ENCODE peak calls at places on chromosomes 13 and 19, in ten cellular contexts. A, M, V, E, O, I, U, C, D and J are unnamed samples.

GRCh38 chr19:2201473-2202148 is 34.5 kb downstream of the PLEKHJ1 start:
- DNase-seq in I (no peak), E (no peak), U (no peak), A (no peak), M (no peak), C (no peak), V (no peak), O (no peak), D (no peak), J (no peak)

GRCh38 chr19:52941941-52942370 is 18.7 kb upstream of the ZNF888 start:
- DNase-seq in E (peak), O (peak), V (peak), D (peak), U (peak), M (peak), C (peak), A (no peak), I (peak), J (no peak)

GRCh38 chr13:46050771-46051170 is 1.8 kb downstream of the ZC3H13 start:
- DNase-seq in I (no peak), M (no peak), E (no peak), D (no peak), V (no peak), C (no peak), O (no peak), U (no peak), A (no peak), J (no peak)

GRCh38 chr13:30331331-30331771 is 24.0 kb upstream of the KATNAL1 start:
- DNase-seq in M (peak), U (no peak), I (no peak), E (no peak), C (no peak), O (no peak), V (no peak), D (no peak), A (no peak), J (no peak)

GRCh38 chr19:55494172-55494761 is 6.0 kb downstream of the SSC5D start:
- DNase-seq in M (peak), I (no peak), O (peak), U (no peak), E (no peak), V (no peak), D (peak), C (no peak), A (no peak), J (no peak)

GRCh38 chr13:113852536-113853517 is 11.0 kb downstream of the GAS6 start:
- DNase-seq in I (no peak), D (peak), U (peak), A (no peak), O (no peak), M (no peak), E (no peak), V (no peak), C (no peak), J (peak)

GRCh38 chr13:36313047-36313969 is 15.7 kb upstream of the CCDC169 start:
- DNase-seq in O (no peak), U (no peak), C (no peak), E (no peak), V (no peak), A (no peak), D (no peak), M (no peak), I (no peak), J (no peak)

GRCh38 chr19:4748185-4748584 is 24.5 kb upstream of the DPP9 start:
- DNase-seq in C (no peak), A (no peak), V (no peak), I (no peak), D (no peak), E (peak), O (no peak), U (no peak), M (no peak), J (no peak)

GRCh38 chr13:67119481-67119883 is 110.7 kb downstream of the PCDH9 start:
- DNase-seq in V (no peak), A (no peak), O (peak), D (no peak), E (no peak), M (no peak), I (no peak), U (no peak), C (no peak), J (peak)

GRCh38 chr13:23765531-23765930 is 123.7 kb downstream of the MIPEP start:
- DNase-seq in V (no peak), O (no peak), D (no peak), C (no peak), U (no peak), E (no peak), I (no peak), A (no peak), M (no peak), J (no peak)

GRCh38 chr13:37109080-37109678 is 3.7 kb upstream of the CSNK1A1L start:
- DNase-seq in D (no peak), V (no peak), C (peak), O (peak), M (no peak), E (peak), I (no peak), U (no peak), A (no peak), J (no peak)

GRCh38 chr13:71619096-71619495 is 247.9 kb downstream of the DACH1 start:
- DNase-seq in O (peak), A (no peak), U (no peak), C (no peak), V (no peak), I (no peak), E (no peak), D (no peak), M (no peak), J (no peak)

GRCh38 chr13:82647540-82647939 is 1234.7 kb downstream of the SLITRK1 start:
- DNase-seq in U (no peak), O (no peak), V (no peak), D (no peak), I (no peak), A (no peak), M (no peak), C (no peak), E (peak), J (no peak)

GRCh38 chr19:35715981-35716734 is 1.6 kb upstream of the KMT2B start:
- DNase-seq in C (no peak), I (no peak), O (no peak), E (peak), D (peak), U (peak), V (no peak), A (no peak), M (peak), J (peak)

GRCh38 chr13:25286308-25286968 is 850 bp downstream of the MTMR6 start:
- DNase-seq in O (peak), A (no peak), M (no peak), I (peak), U (no peak), E (peak), C (peak), V (peak), D (no peak), J (no peak)

GRCh38 chr19:12791345-12792047 is at the start of gene JUNB:
- DNase-seq in A (peak), M (peak), E (peak), O (peak), I (peak), D (peak), V (peak), C (peak), U (peak), J (peak)

GRCh38 chr13:48494874-48495273 is 38.0 kb downstream of the RCBTB2 start:
- DNase-seq in A (no peak), O (no peak), M (no peak), V (no peak), I (no peak), D (no peak), U (no peak), C (no peak), E (no peak), J (no peak)

GRCh38 chr19:18814063-18814462 is 17.7 kb upstream of the UPF1 start:
- DNase-seq in U (no peak), V (no peak), A (no peak), E (no peak), C (no peak), O (peak), D (no peak), M (no peak), I (no peak), J (no peak)

GRCh38 chr13:30020726-30021312 is 170.4 kb upstream of the UBL3 start:
- DNase-seq in M (no peak), U (no peak), A (no peak), D (no peak), V (no peak), C (no peak), E (no peak), O (no peak), I (no peak), J (no peak)

GRCh38 chr13:50326746-50327145 is 311.5 kb downstream of the KCNRG start:
- DNase-seq in E (no peak), M (no peak), I (no peak), A (no peak), O (no peak), C (no peak), V (no peak), D (no peak), U (no peak), J (no peak)

GRCh38 chr13:29791508-29791907 is 58.9 kb downstream of the UBL3 start:
- DNase-seq in O (no peak), C (no peak), A (no peak), I (no peak), V (no peak), U (no peak), M (no peak), E (no peak), D (no peak), J (no peak)

GRCh38 chr19:55549500-55550320 is 4.4 kb upstream of the SBK3 start:
- DNase-seq in I (no peak), C (no peak), D (no peak), M (no peak), O (peak), A (no peak), U (no peak), E (peak), V (no peak), J (no peak)

GRCh38 chr13:47723898-47724297 is 277.2 kb downstream of the SUCLA2 start:
- DNase-seq in I (no peak), O (no peak), U (no peak), V (no peak), C (no peak), M (no peak), A (no peak), D (no peak), E (peak), J (no peak)

GRCh38 chr13:106534844-106535551 is 464 bp downstream of the EFNB2 start:
- DNase-seq in U (no peak), D (no peak), V (peak), I (no peak), C (peak), M (peak), A (no peak), O (peak), E (peak), J (no peak)

GRCh38 chr19:30387311-30388115 is 15.3 kb downstream of the ZNF536 start:
- DNase-seq in E (no peak), M (peak), D (no peak), O (no peak), C (no peak), U (no peak), A (no peak), V (no peak), I (no peak), J (no peak)

GRCh38 chr13:28267495-28267894 is 129.2 kb downstream of the PAN3 start:
- DNase-seq in A (no peak), O (no peak), I (no peak), U (no peak), D (no peak), C (no peak), E (no peak), M (no peak), V (no peak), J (no peak)

GRCh38 chr19:43607238-43608205 is 4.4 kb upstream of the SRRM5 start:
- DNase-seq in V (no peak), E (no peak), U (no peak), C (no peak), M (no peak), A (no peak), O (no peak), D (no peak), I (no peak), J (no peak)
- H3K27ac ChIP-seq in V (no peak), E (no peak), U (no peak), C (peak), M (no peak), A (no peak), O (no peak), D (no peak), I (no peak), J (peak)

GRCh38 chr13:110233682-110234280 is 73.2 kb downstream of the COL4A1 start:
- DNase-seq in C (no peak), D (no peak), U (no peak), O (no peak), I (no peak), E (no peak), A (no peak), V (no peak), M (no peak), J (no peak)
- H3K4me3 ChIP-seq in C (no peak), D (no peak), U (no peak), O (no peak), I (no peak), E (no peak), A (no peak), V (no peak), M (peak), J (no peak)

GRCh38 chr19:42203700-42204099 is 13.8 kb downstream of the DEDD2 start:
- DNase-seq in C (no peak), U (no peak), E (no peak), D (no peak), M (no peak), I (no peak), A (no peak), O (no peak), V (no peak), J (no peak)

GRCh38 chr19:42204684-42205083 is 12.8 kb downstream of the DEDD2 start:
- DNase-seq in M (no peak), U (no peak), E (peak), O (no peak), I (no peak), C (no peak), A (no peak), D (no peak), V (no peak), J (no peak)

GRCh38 chr19:42207767-42208259 is 9.7 kb downstream of the DEDD2 start:
- DNase-seq in U (no peak), D (no peak), A (no peak), V (peak), C (no peak), O (peak), M (no peak), E (no peak), I (peak), J (no peak)

GRCh38 chr19:42206871-42207755 is 10.4 kb downstream of the DEDD2 start:
- DNase-seq in V (no peak), C (no peak), D (no peak), E (no peak), I (no peak), U (no peak), M (no peak), O (no peak), A (no peak), J (no peak)

GRCh38 chr19:42208612-42209011 is 8.9 kb downstream of the DEDD2 start:
- DNase-seq in A (no peak), M (peak), I (no peak), C (no peak), D (no peak), E (no peak), O (no peak), U (no peak), V (no peak), J (no peak)
- H3K27ac ChIP-seq in A (no peak), M (peak), I (peak), C (no peak), D (no peak), E (no peak), O (no peak), U (no peak), V (no peak), J (peak)

GRCh38 chr13:42612021-42612765 is 38.2 kb downstream of the TNFSF11 start:
- DNase-seq in U (no peak), D (no peak), A (no peak), C (no peak), O (no peak), V (no peak), I (no peak), M (no peak), E (no peak), J (no peak)

GRCh38 chr13:42617262-42617661 is 43.3 kb downstream of the TNFSF11 start:
- DNase-seq in A (no peak), D (no peak), C (no peak), E (no peak), U (no peak), M (no peak), I (no peak), V (no peak), O (no peak), J (no peak)

GRCh38 chr13:42610623-42611022 is 36.7 kb downstream of the TNFSF11 start:
- DNase-seq in I (no peak), V (no peak), U (no peak), D (no peak), E (no peak), M (no peak), C (no peak), A (no peak), O (no peak), J (no peak)

DNA sequence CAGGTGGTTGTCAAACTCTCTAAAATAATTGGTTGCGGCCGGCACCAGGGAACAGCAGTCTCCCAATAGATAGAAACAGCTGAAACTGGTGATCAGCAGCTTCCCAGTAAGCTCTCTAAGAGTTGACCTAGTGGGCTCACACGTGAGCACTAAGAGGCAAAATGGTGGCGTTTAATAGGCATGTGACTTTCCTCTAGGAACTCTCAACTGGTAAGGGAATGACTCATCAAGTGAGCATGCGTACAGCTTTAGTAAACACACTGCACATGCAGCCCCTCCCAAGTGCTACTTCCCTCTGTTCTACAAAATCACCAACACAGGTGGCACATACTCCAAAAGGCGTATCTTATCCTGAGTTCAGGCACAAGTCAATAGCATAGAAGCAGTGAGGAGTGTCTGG is 41.7 kb downstream of the TNFSF11 start:
- DNase-seq in C (peak), D (no peak), M (no peak), A (no peak), V (no peak), U (no peak), E (no peak), O (peak), I (no peak), J (no peak)
- H3K4me3 ChIP-seq in C (no peak), D (no peak), M (no peak), A (no peak), V (no peak), U (no peak), E (no peak), O (no peak), I (no peak), J (no peak)